ENCODE peak calls at places on chromosome 21, in eight cellular contexts. W is stromal cell of bone marrow; A is activated CD4-positive, alpha-beta T cell treated with anti-CD3 and anti-CD28 coated beads for 48 hours; V is activated CD8-positive, alpha-beta memory T cell treated with anti-CD3 and anti-CD28 coated beads for 1 hour; H is Calu3; S is stimulated activated CD4-positive, alpha-beta T cell treated with anti-CD3 and anti-CD28 coated beads, Interleukin-2, amount 100 ng/mL, for 4 hours; F is BJ; O is HTR-8/SVneo. L is an unnamed sample.

GRCh38 chr21:33642896-33643657 is 776 bp downstream of the ITSN1 start:
- DNase-seq in V (no peak), F (no peak), H (peak; percentile 19), W (no peak), O (no peak), A (peak; percentile 35), S (no peak), L (peak; percentile 33)

GRCh38 chr21:39345440-39345839 is 3.4 kb downstream of the HMGN1 start:
- DNase-seq in A (no peak), V (no peak), F (no peak), O (no peak), H (no peak), W (no peak), S (no peak), L (no peak)

GRCh38 chr21:44485254-44485793 is 30.0 kb downstream of the LRRC3 start:
- DNase-seq in O (no peak), F (no peak), W (no peak), H (no peak), S (peak; percentile 40), A (peak; percentile 71), V (peak; percentile 8), L (no peak)

GRCh38 chr21:44726803-44727202 is 15.4 kb upstream of the TSPEAR start:
- DNase-seq in O (no peak), H (no peak), W (no peak), V (no peak), A (no peak), F (no peak), S (no peak), L (no peak)

GRCh38 chr21:36791695-36792451 is 93.0 kb downstream of the SIM2 start:
- DNase-seq in F (no peak), V (no peak), O (no peak), S (no peak), W (no peak), A (no peak), H (no peak), L (no peak)

GRCh38 chr21:38852278-38852677 is 46.5 kb downstream of the ETS2 start:
- DNase-seq in F (no peak), H (no peak), A (no peak), V (no peak), W (no peak), S (no peak), O (no peak), L (no peak)

GRCh38 chr21:44704636-44705001 is 6.8 kb downstream of the TSPEAR start:
- DNase-seq in F (no peak), H (no peak), S (no peak), A (no peak), O (no peak), W (no peak), V (no peak), L (no peak)

GRCh38 chr21:28402616-28402989 is 590.1 kb downstream of the LTN1 start:
- DNase-seq in H (no peak), W (no peak), F (no peak), S (no peak), A (no peak), O (no peak), V (no peak), L (no peak)

GRCh38 chr21:46189213-46189958 is 5.1 kb upstream of the SPATC1L start:
- DNase-seq in H (no peak), S (no peak), W (no peak), O (no peak), F (no peak), A (no peak), V (no peak), L (no peak)

GRCh38 chr21:43827015-43827611 is 37.7 kb downstream of the RRP1 start:
- DNase-seq in O (no peak), H (no peak), A (peak; percentile 51), F (no peak), S (no peak), V (no peak), W (peak; percentile 44), L (no peak)

GRCh38 chr21:46423546-46424061 is 35.1 kb upstream of the DIP2A start:
- DNase-seq in W (no peak), A (no peak), S (no peak), H (no peak), V (no peak), O (no peak), F (no peak), L (no peak)

GRCh38 chr21:30227633-30228404 is 11.9 kb upstream of the CLDN8 start:
- DNase-seq in A (no peak), S (no peak), W (peak; percentile 99), F (peak; percentile 15), O (peak; percentile 44), H (peak; percentile 63), V (no peak), L (peak; percentile 43)

GRCh38 chr21:22573834-22574233 is 1575.6 kb downstream of the NCAM2 start:
- DNase-seq in O (no peak), S (no peak), W (no peak), H (no peak), F (no peak), V (no peak), A (no peak), L (no peak)

GRCh38 chr21:36060159-36060921 is at the start of gene SETD4:
- DNase-seq in H (peak; percentile 85), S (peak; percentile 88), A (peak; percentile 95), W (peak; percentile 86), F (peak; percentile 76), V (peak; percentile 80), O (peak; percentile 94), L (peak; percentile 92)

GRCh38 chr21:33931799-33932390 is 16.3 kb upstream of the ATP5PO start:
- DNase-seq in A (no peak), F (no peak), W (no peak), O (no peak), H (peak; percentile 14), S (no peak), V (no peak), L (no peak)

GRCh38 chr21:44304846-44305245 is 5.0 kb downstream of the PFKL start:
- DNase-seq in S (no peak), W (no peak), A (peak; percentile 60), H (peak; percentile 56), F (no peak), V (no peak), O (peak; percentile 64), L (no peak)

GRCh38 chr21:46323227-46323709 is 402 bp downstream of the C21orf58 start:
- DNase-seq in F (no peak), O (no peak), A (peak; percentile 55), W (no peak), H (no peak), V (no peak), S (no peak), L (no peak)

GRCh38 chr21:27807596-27807995 is 840.7 kb upstream of the ADAMTS5 start:
- DNase-seq in V (no peak), A (no peak), W (no peak), H (no peak), F (peak; percentile 39), O (no peak), S (no peak), L (no peak)

GRCh38 chr21:32382108-32382601 is 10.7 kb downstream of the URB1 start:
- DNase-seq in S (no peak), O (peak; percentile 20), A (no peak), F (peak; percentile 70), H (no peak), W (no peak), V (no peak), L (no peak)

GRCh38 chr21:45623436-45623835 is 20.1 kb upstream of the PCBP3 start:
- DNase-seq in W (no peak), A (no peak), V (no peak), O (no peak), S (no peak), F (no peak), H (no peak), L (no peak)

GRCh38 chr21:35050348-35051286 is 1.5 kb upstream of the RUNX1 start:
- DNase-seq in F (no peak), A (no peak), S (no peak), O (no peak), W (no peak), H (no peak), V (no peak), L (no peak)

GRCh38 chr21:30880914-30881313 is 466 bp downstream of the KRTAP11-1 start:
- DNase-seq in W (no peak), A (no peak), V (no peak), S (no peak), F (no peak), O (no peak), H (no peak), L (no peak)

GRCh38 chr21:44012474-44013379 is 618 bp downstream of the TRAPPC10 start:
- DNase-seq in S (peak; percentile 75), A (peak; percentile 92), H (peak; percentile 33), F (no peak), V (peak; percentile 61), O (peak; percentile 45), W (no peak), L (peak; percentile 41)

GRCh38 chr21:16305686-16306085 is 575.9 kb downstream of the USP25 start:
- DNase-seq in W (no peak), V (no peak), O (no peak), S (no peak), H (no peak), F (no peak), A (no peak), L (no peak)

GRCh38 chr21:16837319-16837718 is 675.5 kb upstream of the CXADR start:
- DNase-seq in V (no peak), O (no peak), F (no peak), H (no peak), A (no peak), W (peak; percentile 3), S (no peak), L (no peak)

GRCh38 chr21:36723371-36723881 is 24.5 kb downstream of the SIM2 start:
- DNase-seq in O (no peak), W (no peak), H (no peak), A (no peak), S (no peak), F (no peak), V (no peak), L (no peak)

GRCh38 chr21:38359835-38360234 is 103.0 kb downstream of the KCNJ15 start:
- DNase-seq in W (no peak), A (no peak), V (no peak), O (no peak), F (no peak), H (no peak), S (no peak), L (no peak)

GRCh38 chr21:35014302-35015044 is 34.6 kb downstream of the RUNX1 start:
- DNase-seq in A (no peak), V (no peak), F (no peak), W (no peak), H (no peak), O (no peak), S (no peak), L (no peak)

GRCh38 chr21:38308010-38308784 is 51.4 kb downstream of the KCNJ15 start:
- DNase-seq in F (no peak), S (no peak), V (no peak), H (no peak), W (no peak), A (no peak), O (no peak), L (no peak)

L was measured in uterus.